ENCODE peak calls at places on chromosomes 16 and 17, in five cellular contexts. F is neural progenitor cell, B is coronary artery, R is psoas muscle, C is occipital lobe. U is an unnamed sample.

GRCh38 chr17:34291721-34292348 is 6.3 kb downstream of the CCL11 start:
- DNase-seq in F (no peak), B (peak; percentile 19), R (no peak), C (no peak), U (no peak)

GRCh38 chr17:16106161-16106891 is 106.7 kb downstream of the TTC19 start:
- DNase-seq in F (no peak), B (no peak), R (no peak), C (no peak), U (no peak)

GRCh38 chr17:58088624-58089023 is 5.4 kb downstream of the DYNLL2 start:
- DNase-seq in F (no peak), B (no peak), R (no peak), C (no peak), U (no peak)

GRCh38 chr17:80987941-80988461 is 3.6 kb upstream of the CHMP6 start:
- DNase-seq in F (no peak), B (no peak), R (peak; percentile 79), C (no peak), U (no peak)

GRCh38 chr17:4587803-4588202 is 3.5 kb downstream of the SMTNL2 start:
- DNase-seq in F (peak; percentile 1), B (no peak), R (peak; percentile 69), C (no peak), U (no peak)

GRCh38 chr17:14301279-14301760 is 439 bp downstream of the HS3ST3B1 start:
- DNase-seq in F (peak; percentile 66), B (no peak), R (no peak), C (no peak), U (no peak)

GRCh38 chr16:1772908-1773702 is at the start of gene MRPS34:
- DNase-seq in F (peak; percentile 97), B (no peak), R (peak; percentile 92), C (peak; percentile 71), U (peak; percentile 92)

GRCh38 chr16:85306071-85306792 is 194.0 kb upstream of the CIBAR2 start:
- DNase-seq in F (peak; percentile 54), B (peak; percentile 94), R (peak; percentile 96), C (no peak), U (peak; percentile 68)

GRCh38 chr17:44069974-44070454 is 521 bp upstream of the G6PC3 start:
- DNase-seq in F (no peak), B (no peak), R (no peak), C (no peak), U (no peak)

GRCh38 chr16:84508502-84508901 is 4.0 kb upstream of the MEAK7 start:
- DNase-seq in F (no peak), B (no peak), R (no peak), C (no peak), U (peak; percentile 35)

GRCh38 chr16:14428043-14428442 is 202.0 kb downstream of the PARN start:
- DNase-seq in F (no peak), B (no peak), R (no peak), C (no peak), U (no peak)

GRCh38 chr17:13134106-13134505 is 116.3 kb upstream of the ELAC2 start:
- DNase-seq in F (no peak), B (no peak), R (no peak), C (no peak), U (no peak)

GRCh38 chr17:56707312-56708219 is 114.1 kb downstream of the NOG start:
- DNase-seq in F (peak; percentile 63), B (no peak), R (no peak), C (no peak), U (no peak)

GRCh38 chr17:55770220-55770870 is 19.5 kb downstream of the PCTP start:
- DNase-seq in F (peak; percentile 65), B (no peak), R (no peak), C (no peak), U (peak; percentile 42)

GRCh38 chr17:75970626-75971025 is 8.3 kb downstream of the ACOX1 start:
- DNase-seq in F (no peak), B (no peak), R (no peak), C (no peak), U (no peak)

GRCh38 chr17:68423251-68423650 is 34.0 kb downstream of the WIPI1 start:
- DNase-seq in F (peak; percentile 1), B (no peak), R (no peak), C (no peak), U (no peak)

GRCh38 chr16:66618588-66618987 is 14.1 kb downstream of the CMTM3 start:
- DNase-seq in F (no peak), B (no peak), R (peak; percentile 73), C (no peak), U (no peak)

GRCh38 chr16:17847234-17847795 is 376.6 kb upstream of the XYLT1 start:
- DNase-seq in F (no peak), B (no peak), R (no peak), C (no peak), U (no peak)

GRCh38 chr17:3545151-3545550 is 12.5 kb downstream of the TRPV3 start:
- DNase-seq in F (no peak), B (no peak), R (no peak), C (no peak), U (no peak)

GRCh38 chr16:26951950-26952349 is 114.8 kb upstream of the C16orf82 start:
- DNase-seq in F (peak; percentile 40), B (no peak), R (no peak), C (no peak), U (no peak)

GRCh38 chr17:74968361-74968780 is 4.2 kb downstream of the HID1 start:
- DNase-seq in F (no peak), B (no peak), R (no peak), C (no peak), U (no peak)

GRCh38 chr16:29820271-29820701 is at the start of gene MVP:
- DNase-seq in F (no peak), B (peak; percentile 82), R (peak; percentile 73), C (peak; percentile 27), U (peak; percentile 73)

GRCh38 chr16:82440336-82440735 is 186.4 kb upstream of the CDH13 start:
- DNase-seq in F (peak; percentile 79), B (no peak), R (no peak), C (no peak), U (no peak)

GRCh38 chr17:40062347-40063033 is at the start of gene THRA:
- DNase-seq in F (peak; percentile 90), B (no peak), R (peak; percentile 88), C (peak; percentile 58), U (peak; percentile 56)

GRCh38 chr17:537133-537532 is 177.5 kb downstream of the VPS53 start:
- DNase-seq in F (peak; percentile 5), B (no peak), R (no peak), C (no peak), U (no peak)

GRCh38 chr16:57536306-57537193 is at the start of gene CCDC102A:
- DNase-seq in F (peak; percentile 87), B (peak; percentile 76), R (no peak), C (no peak), U (peak; percentile 66)